ENCODE peak calls at places on chromosomes 16 and 17, in nine cellular contexts. One of them, this sample, is unnamed.

GRCh38 chr17:59330314-59330942 is 1.0 kb upstream of the YPEL2 start:
- DNase-seq in heart right ventricle: peak; percentile 74
- DNase-seq in CD8-positive, alpha-beta T cell: no peak
- DNase-seq in body of pancreas: peak; percentile 83
- DNase-seq in tibial nerve: no peak
- DNase-seq in psoas muscle: no peak
- DNase-seq in IMR-90: no peak
- DNase-seq in sigmoid colon: peak; percentile 77
- DNase-seq in prostate gland: peak; percentile 11
- DNase-seq in this sample: peak; percentile 69

GRCh38 chr17:49590874-49591273 is 15.2 kb downstream of the NXPH3 start:
- DNase-seq in heart right ventricle: no peak
- DNase-seq in CD8-positive, alpha-beta T cell: no peak
- DNase-seq in body of pancreas: no peak
- DNase-seq in tibial nerve: no peak
- DNase-seq in psoas muscle: no peak
- DNase-seq in IMR-90: no peak
- DNase-seq in sigmoid colon: peak; percentile 26
- DNase-seq in prostate gland: no peak
- DNase-seq in this sample: no peak

GRCh38 chr16:57618306-57619132 is 9.9 kb upstream of the ADGRG1 start:
- DNase-seq in heart right ventricle: no peak
- DNase-seq in CD8-positive, alpha-beta T cell: no peak
- DNase-seq in body of pancreas: peak; percentile 54
- DNase-seq in tibial nerve: no peak
- DNase-seq in psoas muscle: no peak
- DNase-seq in IMR-90: peak; percentile 47
- DNase-seq in sigmoid colon: peak; percentile 43
- DNase-seq in prostate gland: peak; percentile 77
- DNase-seq in this sample: peak; percentile 72

GRCh38 chr16:24977673-24978065 is 37.5 kb downstream of the ARHGAP17 start:
- DNase-seq in heart right ventricle: no peak
- DNase-seq in CD8-positive, alpha-beta T cell: no peak
- DNase-seq in body of pancreas: no peak
- DNase-seq in tibial nerve: no peak
- DNase-seq in psoas muscle: no peak
- DNase-seq in IMR-90: peak; percentile 83
- DNase-seq in sigmoid colon: no peak
- DNase-seq in prostate gland: no peak
- DNase-seq in this sample: no peak

GRCh38 chr17:40560592-40561293 is 4.5 kb downstream of the CCR7 start:
- DNase-seq in heart right ventricle: no peak
- DNase-seq in CD8-positive, alpha-beta T cell: no peak
- DNase-seq in body of pancreas: no peak
- DNase-seq in tibial nerve: no peak
- DNase-seq in psoas muscle: no peak
- DNase-seq in IMR-90: peak; percentile 57
- DNase-seq in sigmoid colon: no peak
- DNase-seq in prostate gland: no peak
- DNase-seq in this sample: no peak

GRCh38 chr17:2049333-2050245 is 5.3 kb upstream of the HIC1 start:
- DNase-seq in heart right ventricle: peak; percentile 89
- DNase-seq in CD8-positive, alpha-beta T cell: peak; percentile 84
- DNase-seq in body of pancreas: peak; percentile 90
- DNase-seq in tibial nerve: peak; percentile 82
- DNase-seq in psoas muscle: peak; percentile 90
- DNase-seq in IMR-90: peak; percentile 77
- DNase-seq in sigmoid colon: peak; percentile 92
- DNase-seq in prostate gland: peak; percentile 75
- DNase-seq in this sample: peak; percentile 89

GRCh38 chr16:85145188-85145587 is 32.9 kb upstream of the CIBAR2 start:
- DNase-seq in heart right ventricle: no peak
- DNase-seq in CD8-positive, alpha-beta T cell: no peak
- DNase-seq in body of pancreas: no peak
- DNase-seq in tibial nerve: no peak
- DNase-seq in psoas muscle: no peak
- DNase-seq in IMR-90: no peak
- DNase-seq in sigmoid colon: no peak
- DNase-seq in prostate gland: no peak
- DNase-seq in this sample: no peak

GRCh38 chr17:49218941-49219913 is 8.7 kb downstream of the ABI3 start:
- DNase-seq in heart right ventricle: no peak
- DNase-seq in CD8-positive, alpha-beta T cell: no peak
- DNase-seq in body of pancreas: no peak
- DNase-seq in tibial nerve: no peak
- DNase-seq in psoas muscle: peak; percentile 22
- DNase-seq in IMR-90: no peak
- DNase-seq in sigmoid colon: no peak
- DNase-seq in prostate gland: no peak
- DNase-seq in this sample: no peak

GRCh38 chr17:50274142-50274944 is at the start of gene TMEM92:
- DNase-seq in heart right ventricle: no peak
- DNase-seq in CD8-positive, alpha-beta T cell: no peak
- DNase-seq in body of pancreas: peak; percentile 31
- DNase-seq in tibial nerve: no peak
- DNase-seq in psoas muscle: no peak
- DNase-seq in IMR-90: no peak
- DNase-seq in sigmoid colon: no peak
- DNase-seq in prostate gland: no peak
- DNase-seq in this sample: peak; percentile 79

DNA sequence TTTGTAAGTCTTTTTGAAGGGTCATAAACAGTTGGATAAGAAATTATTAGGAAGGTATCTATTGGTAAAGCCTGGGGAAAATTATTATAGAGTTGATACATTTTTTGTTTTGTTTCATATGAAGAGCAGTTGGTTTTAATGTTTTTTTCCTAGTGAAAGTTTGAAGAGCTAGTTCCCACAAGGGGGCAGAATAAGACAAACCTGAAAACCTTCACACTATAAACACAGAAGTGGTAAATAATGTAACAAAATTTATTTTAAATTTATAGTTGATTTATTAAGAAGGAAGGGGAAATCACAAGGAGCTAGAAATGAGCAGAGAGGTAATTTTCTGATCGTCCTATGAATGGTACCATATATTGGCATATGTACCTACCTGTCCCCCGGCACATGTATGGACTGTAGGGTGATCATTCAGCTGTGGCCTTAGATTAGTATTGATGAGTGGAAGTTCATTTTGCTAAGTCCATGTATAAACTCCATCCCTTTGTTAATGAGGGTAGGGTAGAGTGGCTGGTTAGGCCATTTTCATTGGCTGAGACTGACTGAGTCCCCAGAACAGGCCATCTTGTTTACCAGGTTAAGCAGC is 116.3 kb downstream of the TANC2 start:
- DNase-seq in heart right ventricle: no peak
- DNase-seq in CD8-positive, alpha-beta T cell: no peak
- DNase-seq in body of pancreas: no peak
- DNase-seq in tibial nerve: no peak
- DNase-seq in psoas muscle: no peak
- DNase-seq in IMR-90: peak; percentile 58
- DNase-seq in sigmoid colon: no peak
- DNase-seq in prostate gland: no peak
- DNase-seq in this sample: no peak
- TF ChIP-seq CTCF in heart right ventricle: peak; percentile 45
- TF ChIP-seq CTCF in CD8-positive, alpha-beta T cell: no peak
- TF ChIP-seq CTCF in body of pancreas: peak; percentile 37
- TF ChIP-seq CTCF in tibial nerve: no peak
- TF ChIP-seq CTCF in psoas muscle: peak; percentile 21
- TF ChIP-seq CTCF in IMR-90: peak; percentile 62
- TF ChIP-seq CTCF in sigmoid colon: no peak
- TF ChIP-seq CTCF in prostate gland: peak; percentile 47
- TF ChIP-seq CTCF in this sample: no peak

GRCh38 chr17:69717214-69717613 is 302.7 kb downstream of the MAP2K6 start:
- DNase-seq in heart right ventricle: no peak
- DNase-seq in CD8-positive, alpha-beta T cell: no peak
- DNase-seq in body of pancreas: no peak
- DNase-seq in tibial nerve: no peak
- DNase-seq in psoas muscle: no peak
- DNase-seq in IMR-90: no peak
- DNase-seq in sigmoid colon: no peak
- DNase-seq in prostate gland: no peak
- DNase-seq in this sample: no peak

GRCh38 chr17:69717819-69718218 is 303.3 kb downstream of the MAP2K6 start:
- DNase-seq in heart right ventricle: no peak
- DNase-seq in CD8-positive, alpha-beta T cell: no peak
- DNase-seq in body of pancreas: no peak
- DNase-seq in tibial nerve: no peak
- DNase-seq in psoas muscle: no peak
- DNase-seq in IMR-90: no peak
- DNase-seq in sigmoid colon: no peak
- DNase-seq in prostate gland: no peak
- DNase-seq in this sample: no peak

GRCh38 chr17:69715656-69716055 is 301.2 kb downstream of the MAP2K6 start:
- DNase-seq in heart right ventricle: no peak
- DNase-seq in CD8-positive, alpha-beta T cell: no peak
- DNase-seq in body of pancreas: no peak
- DNase-seq in tibial nerve: no peak
- DNase-seq in psoas muscle: no peak
- DNase-seq in IMR-90: no peak
- DNase-seq in sigmoid colon: no peak
- DNase-seq in prostate gland: no peak
- DNase-seq in this sample: no peak

GRCh38 chr17:69714659-69715058 is 300.2 kb downstream of the MAP2K6 start:
- DNase-seq in heart right ventricle: no peak
- DNase-seq in CD8-positive, alpha-beta T cell: no peak
- DNase-seq in body of pancreas: no peak
- DNase-seq in tibial nerve: no peak
- DNase-seq in psoas muscle: no peak
- DNase-seq in IMR-90: peak; percentile 71
- DNase-seq in sigmoid colon: no peak
- DNase-seq in prostate gland: no peak
- DNase-seq in this sample: no peak

DNA sequence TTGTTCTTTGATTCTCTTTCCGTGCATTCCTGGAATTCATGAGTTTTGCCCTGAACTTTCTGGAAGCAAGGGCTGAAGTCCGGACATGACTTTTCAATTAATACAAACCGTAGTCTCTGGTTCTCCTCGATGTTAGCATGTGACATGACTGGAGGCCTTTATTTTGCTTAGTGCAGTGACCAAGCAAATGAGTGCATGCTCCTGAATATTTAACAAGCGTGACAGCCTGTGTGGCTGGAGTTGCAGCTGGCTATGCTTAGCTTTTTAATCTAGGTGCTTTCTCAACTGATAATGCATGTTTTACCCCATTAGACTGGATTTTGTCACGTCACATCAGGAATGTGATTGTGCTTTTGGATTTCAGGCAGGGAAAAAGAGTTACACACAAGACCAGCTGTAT is 302.1 kb downstream of the MAP2K6 start:
- DNase-seq in heart right ventricle: no peak
- DNase-seq in CD8-positive, alpha-beta T cell: no peak
- DNase-seq in body of pancreas: no peak
- DNase-seq in tibial nerve: no peak
- DNase-seq in psoas muscle: no peak
- DNase-seq in IMR-90: no peak
- DNase-seq in sigmoid colon: no peak
- DNase-seq in prostate gland: no peak
- DNase-seq in this sample: no peak
- H3K27ac ChIP-seq in heart right ventricle: no peak overlapping the region
- H3K27ac ChIP-seq in CD8-positive, alpha-beta T cell: no peak overlapping the region
- H3K27ac ChIP-seq in body of pancreas: peak overlapping the region; percentile 3
- H3K27ac ChIP-seq in tibial nerve: no peak overlapping the region
- H3K27ac ChIP-seq in psoas muscle: no peak overlapping the region
- H3K27ac ChIP-seq in IMR-90: no peak overlapping the region
- H3K27ac ChIP-seq in sigmoid colon: no peak overlapping the region
- H3K27ac ChIP-seq in prostate gland: no peak overlapping the region
- H3K27ac ChIP-seq in this sample: no peak overlapping the region

GRCh38 chr17:17701658-17702057 is 20.4 kb downstream of the RAI1 start:
- DNase-seq in heart right ventricle: no peak
- DNase-seq in CD8-positive, alpha-beta T cell: no peak
- DNase-seq in body of pancreas: no peak
- DNase-seq in tibial nerve: no peak
- DNase-seq in psoas muscle: no peak
- DNase-seq in IMR-90: no peak
- DNase-seq in sigmoid colon: no peak
- DNase-seq in prostate gland: no peak
- DNase-seq in this sample: no peak

GRCh38 chr17:17703608-17703919 is 22.3 kb downstream of the RAI1 start:
- DNase-seq in heart right ventricle: no peak
- DNase-seq in CD8-positive, alpha-beta T cell: no peak
- DNase-seq in body of pancreas: no peak
- DNase-seq in tibial nerve: no peak
- DNase-seq in psoas muscle: no peak
- DNase-seq in IMR-90: no peak
- DNase-seq in sigmoid colon: no peak
- DNase-seq in prostate gland: no peak
- DNase-seq in this sample: no peak

GRCh38 chr17:17702370-17702769 is 21.1 kb downstream of the RAI1 start:
- DNase-seq in heart right ventricle: no peak
- DNase-seq in CD8-positive, alpha-beta T cell: no peak
- DNase-seq in body of pancreas: no peak
- DNase-seq in tibial nerve: no peak
- DNase-seq in psoas muscle: no peak
- DNase-seq in IMR-90: no peak
- DNase-seq in sigmoid colon: no peak
- DNase-seq in prostate gland: no peak
- DNase-seq in this sample: no peak

GRCh38 chr17:17701112-17701511 is 19.9 kb downstream of the RAI1 start:
- DNase-seq in heart right ventricle: no peak
- DNase-seq in CD8-positive, alpha-beta T cell: no peak
- DNase-seq in body of pancreas: no peak
- DNase-seq in tibial nerve: no peak
- DNase-seq in psoas muscle: no peak
- DNase-seq in IMR-90: no peak
- DNase-seq in sigmoid colon: no peak
- DNase-seq in prostate gland: no peak
- DNase-seq in this sample: no peak

GRCh38 chr17:17702821-17703607 is 21.8 kb downstream of the RAI1 start:
- DNase-seq in heart right ventricle: peak; percentile 47
- DNase-seq in CD8-positive, alpha-beta T cell: no peak
- DNase-seq in body of pancreas: no peak
- DNase-seq in tibial nerve: no peak
- DNase-seq in psoas muscle: no peak
- DNase-seq in IMR-90: no peak
- DNase-seq in sigmoid colon: no peak
- DNase-seq in prostate gland: no peak
- DNase-seq in this sample: no peak
- TF ChIP-seq CTCF in heart right ventricle: peak; percentile 21
- TF ChIP-seq CTCF in CD8-positive, alpha-beta T cell: no peak
- TF ChIP-seq CTCF in body of pancreas: no peak
- TF ChIP-seq CTCF in tibial nerve: no peak
- TF ChIP-seq CTCF in psoas muscle: no peak
- TF ChIP-seq CTCF in IMR-90: no peak
- TF ChIP-seq CTCF in sigmoid colon: no peak
- TF ChIP-seq CTCF in prostate gland: no peak
- TF ChIP-seq CTCF in this sample: no peak

DNA sequence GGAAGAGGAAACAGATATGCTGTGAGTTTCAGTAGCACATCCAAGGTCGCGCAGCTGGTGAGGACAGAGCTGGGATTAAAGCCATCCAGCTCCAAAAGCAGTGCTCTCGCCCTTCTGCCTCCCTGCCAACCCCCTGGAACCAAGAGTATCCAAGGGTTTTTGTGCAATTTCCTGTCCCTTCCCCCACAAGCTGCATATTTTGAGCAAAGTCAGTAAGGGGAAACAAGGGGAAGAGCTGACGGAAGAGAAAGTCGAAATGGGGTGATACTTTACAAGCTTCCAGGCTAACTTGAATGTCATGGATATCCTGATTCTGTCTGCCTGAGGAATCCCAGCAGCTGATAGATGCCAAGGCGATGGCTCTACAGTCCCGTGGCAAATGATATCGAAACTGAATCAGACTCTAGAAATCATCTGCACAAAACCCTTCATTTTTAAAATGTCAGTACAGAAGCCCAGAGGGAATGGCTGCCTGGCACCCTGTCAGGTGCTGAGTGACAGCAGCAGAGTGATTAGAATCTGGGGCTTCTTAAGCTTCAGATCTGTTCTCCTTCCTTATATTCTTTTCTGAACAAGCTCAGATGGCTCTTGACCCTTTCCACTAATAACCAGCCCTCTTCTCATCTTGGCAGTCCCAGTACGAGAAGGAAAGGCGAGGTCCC is 42.9 kb upstream of the TEKT3 start:
- DNase-seq in heart right ventricle: peak; percentile 42
- DNase-seq in CD8-positive, alpha-beta T cell: no peak
- DNase-seq in body of pancreas: no peak
- DNase-seq in tibial nerve: no peak
- DNase-seq in psoas muscle: peak; percentile 70
- DNase-seq in IMR-90: peak; percentile 25
- DNase-seq in sigmoid colon: peak; percentile 83
- DNase-seq in prostate gland: no peak
- DNase-seq in this sample: peak; percentile 44
- H3K27ac ChIP-seq in heart right ventricle: peak overlapping the region; percentile 49
- H3K27ac ChIP-seq in CD8-positive, alpha-beta T cell: no peak overlapping the region
- H3K27ac ChIP-seq in body of pancreas: no peak overlapping the region
- H3K27ac ChIP-seq in tibial nerve: peak overlapping the region; percentile 68
- H3K27ac ChIP-seq in psoas muscle: peak overlapping the region; percentile 65
- H3K27ac ChIP-seq in IMR-90: peak overlapping the region; percentile 82
- H3K27ac ChIP-seq in sigmoid colon: peak overlapping the region; percentile 42
- H3K27ac ChIP-seq in prostate gland: no peak overlapping the region
- H3K27ac ChIP-seq in this sample: peak overlapping the region; percentile 64